ENCODE peak calls at places on chromosomes 3 and 15, in four cellular contexts. One of them, this sample, is unnamed.

GRCh38 chr3:168071535-168071934 is 24.2 kb downstream of the GOLIM4 start:
- DNase-seq in GM12878: no peak
- DNase-seq in HepG2: no peak
- DNase-seq in A549: peak
- DNase-seq in this sample: no peak

GRCh38 chr3:142523921-142524566 is 54.5 kb downstream of the ATR start:
- DNase-seq in GM12878: no peak
- DNase-seq in HepG2: no peak
- DNase-seq in A549: no peak
- DNase-seq in this sample: no peak

GRCh38 chr3:21170964-21171363 is 580.0 kb downstream of the ZNF385D start:
- DNase-seq in HepG2: no peak
- DNase-seq in A549: no peak
- DNase-seq in GM12878: no peak
- DNase-seq in this sample: peak

GRCh38 chr3:164416491-164417222 is 661.6 kb downstream of the SI start:
- DNase-seq in GM12878: no peak
- DNase-seq in A549: no peak
- DNase-seq in HepG2: no peak
- DNase-seq in this sample: no peak

GRCh38 chr15:38398134-38398533 is 55.8 kb upstream of the FAM98B start:
- DNase-seq in A549: no peak
- DNase-seq in GM12878: no peak
- DNase-seq in HepG2: peak
- DNase-seq in this sample: no peak

GRCh38 chr3:176807938-176808337 is 389.3 kb downstream of the TBL1XR1 start:
- DNase-seq in HepG2: no peak
- DNase-seq in GM12878: no peak
- DNase-seq in A549: no peak
- DNase-seq in this sample: no peak

GRCh38 chr3:101066776-101067175 is 73.6 kb upstream of the ABI3BP start:
- DNase-seq in GM12878: no peak
- DNase-seq in A549: no peak
- DNase-seq in HepG2: no peak
- DNase-seq in this sample: no peak

GRCh38 chr3:158769519-158770253 is 32.2 kb upstream of the MFSD1 start:
- DNase-seq in GM12878: no peak
- DNase-seq in A549: no peak
- DNase-seq in HepG2: no peak
- DNase-seq in this sample: no peak

GRCh38 chr15:50879016-50879415 is 29.5 kb upstream of the AP4E1 start:
- DNase-seq in GM12878: no peak
- DNase-seq in A549: no peak
- DNase-seq in HepG2: no peak
- DNase-seq in this sample: no peak

GRCh38 chr15:33963831-33964664 is 4.2 kb upstream of the CHRM5 start:
- DNase-seq in HepG2: peak
- DNase-seq in A549: peak
- DNase-seq in GM12878: no peak
- DNase-seq in this sample: peak

GRCh38 chr3:46628980-46629379 is 16.7 kb downstream of the FAM240A start:
- DNase-seq in A549: no peak
- DNase-seq in HepG2: no peak
- DNase-seq in GM12878: no peak
- DNase-seq in this sample: no peak

GRCh38 chr3:112514527-112515128 is 15.4 kb upstream of the BTLA start:
- DNase-seq in GM12878: peak
- DNase-seq in A549: no peak
- DNase-seq in HepG2: no peak
- DNase-seq in this sample: no peak

GRCh38 chr3:45259144-45259543 is 33.1 kb upstream of the TMEM158 start:
- DNase-seq in GM12878: no peak
- DNase-seq in A549: no peak
- DNase-seq in HepG2: no peak
- DNase-seq in this sample: no peak

GRCh38 chr15:68364028-68364659 is 67.8 kb downstream of the ITGA11 start:
- DNase-seq in HepG2: no peak
- DNase-seq in A549: no peak
- DNase-seq in GM12878: no peak
- DNase-seq in this sample: no peak

GRCh38 chr15:49644364-49644794 is 23.5 kb downstream of the DTWD1 start:
- DNase-seq in HepG2: no peak
- DNase-seq in A549: no peak
- DNase-seq in GM12878: no peak
- DNase-seq in this sample: no peak

DNA sequence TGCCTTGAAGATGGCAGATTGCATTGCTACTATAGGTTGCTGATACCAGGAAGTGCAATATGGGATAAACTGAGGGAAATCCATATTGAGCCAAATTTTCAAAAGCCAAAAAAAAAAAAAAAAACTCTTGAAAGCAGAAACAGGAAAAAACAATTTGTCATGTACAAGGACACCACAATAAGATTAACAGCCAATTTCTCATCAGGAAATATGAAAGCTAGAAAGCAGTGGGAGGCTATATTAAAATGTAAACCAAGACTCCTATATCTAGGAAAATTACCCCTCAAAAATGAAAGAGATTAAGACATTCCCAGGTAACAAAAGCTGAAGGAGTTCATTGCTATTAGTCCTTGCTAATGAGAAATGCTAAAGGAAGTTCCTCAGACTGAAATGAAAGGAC is 462.8 kb upstream of the DPH6 start:
- DNase-seq in A549: no peak
- DNase-seq in HepG2: no peak
- DNase-seq in GM12878: no peak
- DNase-seq in this sample: no peak
- TF ChIP-seq PBX3 in A549: no peak
- TF ChIP-seq PBX3 in HepG2: no peak
- TF ChIP-seq PBX3 in GM12878: no peak
- TF ChIP-seq PBX3 in this sample: no peak

GRCh38 chr3:72725229-72725628 is 123.0 kb downstream of the SHQ1 start:
- DNase-seq in HepG2: no peak
- DNase-seq in A549: no peak
- DNase-seq in GM12878: no peak
- DNase-seq in this sample: no peak

GRCh38 chr3:72721696-72722381 is 126.4 kb downstream of the SHQ1 start:
- DNase-seq in GM12878: no peak
- DNase-seq in HepG2: no peak
- DNase-seq in A549: no peak
- DNase-seq in this sample: no peak

GRCh38 chr3:72719137-72719536 is 129.1 kb downstream of the SHQ1 start:
- DNase-seq in GM12878: no peak
- DNase-seq in HepG2: no peak
- DNase-seq in A549: no peak
- DNase-seq in this sample: no peak

GRCh38 chr3:72724070-72724469 is 124.2 kb downstream of the SHQ1 start:
- DNase-seq in GM12878: no peak
- DNase-seq in A549: no peak
- DNase-seq in HepG2: no peak
- DNase-seq in this sample: no peak

GRCh38 chr3:72722930-72723726 is 125.1 kb downstream of the SHQ1 start:
- DNase-seq in GM12878: peak
- DNase-seq in HepG2: no peak
- DNase-seq in A549: no peak
- DNase-seq in this sample: no peak
- TF ChIP-seq PBX3 in GM12878: no peak
- TF ChIP-seq PBX3 in HepG2: no peak
- TF ChIP-seq PBX3 in A549: no peak
- TF ChIP-seq PBX3 in this sample: no peak

DNA sequence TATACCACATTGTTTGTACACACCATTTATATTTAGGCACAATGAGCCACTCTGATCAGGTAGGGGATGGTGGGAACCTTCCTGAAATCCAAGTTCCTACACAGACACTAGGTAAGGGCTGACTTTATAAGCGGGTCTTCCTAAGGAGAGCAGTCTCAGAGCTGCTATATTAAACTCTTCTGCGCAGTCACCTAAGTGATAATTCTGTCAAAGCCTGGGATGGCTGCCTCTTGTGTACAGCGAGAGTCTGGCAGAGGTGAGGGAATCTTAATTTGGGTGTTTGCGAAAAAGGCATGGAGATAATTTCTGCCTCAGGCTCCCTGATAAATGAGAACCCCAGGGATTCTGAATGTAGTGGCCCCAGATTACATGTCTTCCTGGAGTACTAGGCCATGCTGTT is 113.1 kb downstream of the EDEM1 start:
- DNase-seq in HepG2: no peak
- DNase-seq in A549: no peak
- DNase-seq in GM12878: no peak
- DNase-seq in this sample: no peak
- TF ChIP-seq PBX3 in HepG2: no peak
- TF ChIP-seq PBX3 in A549: no peak
- TF ChIP-seq PBX3 in GM12878: no peak
- TF ChIP-seq PBX3 in this sample: no peak

DNA sequence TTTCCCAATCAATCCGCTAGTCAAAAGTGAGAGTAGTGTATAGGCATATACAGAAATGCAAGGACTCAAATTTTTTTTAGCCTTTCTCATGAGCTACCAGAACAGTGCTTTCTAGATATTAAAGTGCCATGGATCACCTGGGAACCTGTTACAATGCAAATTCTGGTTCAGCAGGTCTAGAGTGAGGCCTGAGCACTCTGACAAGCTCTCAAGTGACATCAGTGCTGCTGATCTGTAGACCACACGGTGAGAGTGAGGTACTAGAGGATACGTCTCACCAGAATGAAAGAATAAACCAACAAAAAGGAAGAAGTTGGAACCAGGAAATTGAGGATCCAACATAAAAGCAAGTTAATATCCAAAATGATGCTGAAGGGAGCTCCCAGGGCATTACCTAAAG is 16.0 kb upstream of the PLA2G4D start:
- DNase-seq in A549: no peak
- DNase-seq in GM12878: no peak
- DNase-seq in HepG2: no peak
- DNase-seq in this sample: no peak
- TF ChIP-seq PBX3 in A549: no peak
- TF ChIP-seq PBX3 in GM12878: no peak
- TF ChIP-seq PBX3 in HepG2: no peak
- TF ChIP-seq PBX3 in this sample: no peak

DNA sequence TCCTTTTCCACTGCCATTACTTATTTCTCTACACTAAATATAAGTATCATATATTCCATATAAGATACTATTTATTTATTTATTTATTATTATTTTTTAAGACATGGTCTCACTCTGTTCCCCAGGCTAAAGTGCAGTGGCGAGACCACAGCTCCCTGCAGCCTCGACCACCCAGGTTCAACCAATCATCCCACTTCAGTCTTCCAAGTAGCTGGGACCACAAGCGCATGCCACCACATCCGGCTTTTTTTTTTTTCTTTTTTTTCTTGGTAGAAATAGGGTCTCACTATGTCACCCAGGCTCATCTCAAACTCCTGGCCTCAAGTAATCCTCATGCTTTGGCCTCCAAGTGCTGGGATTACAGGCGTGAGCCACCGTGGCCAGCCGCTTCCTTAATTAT is 56.6 kb downstream of the TP53BP1 start:
- DNase-seq in HepG2: no peak
- DNase-seq in GM12878: no peak
- DNase-seq in A549: no peak
- DNase-seq in this sample: no peak
- TF ChIP-seq PBX3 in HepG2: no peak
- TF ChIP-seq PBX3 in GM12878: no peak
- TF ChIP-seq PBX3 in A549: no peak
- TF ChIP-seq PBX3 in this sample: no peak

GRCh38 chr3:146634346-146634745 is 29.2 kb upstream of the PLSCR5 start:
- DNase-seq in A549: no peak
- DNase-seq in GM12878: no peak
- DNase-seq in HepG2: peak
- DNase-seq in this sample: no peak
- TF ChIP-seq PBX3 in A549: no peak
- TF ChIP-seq PBX3 in GM12878: no peak
- TF ChIP-seq PBX3 in HepG2: no peak
- TF ChIP-seq PBX3 in this sample: no peak

GRCh38 chr15:85006201-85006600 is 24.5 kb downstream of the PDE8A start:
- DNase-seq in GM12878: no peak
- DNase-seq in HepG2: no peak
- DNase-seq in A549: no peak
- DNase-seq in this sample: no peak

GRCh38 chr15:85003593-85004312 is 22.1 kb downstream of the PDE8A start:
- DNase-seq in GM12878: no peak
- DNase-seq in HepG2: no peak
- DNase-seq in A549: no peak
- DNase-seq in this sample: no peak

GRCh38 chr15:85005319-85005718 is 23.7 kb downstream of the PDE8A start:
- DNase-seq in GM12878: no peak
- DNase-seq in HepG2: no peak
- DNase-seq in A549: no peak
- DNase-seq in this sample: no peak

GRCh38 chr15:85005744-85006143 is 24.1 kb downstream of the PDE8A start:
- DNase-seq in GM12878: no peak
- DNase-seq in HepG2: no peak
- DNase-seq in A549: no peak
- DNase-seq in this sample: no peak

DNA sequence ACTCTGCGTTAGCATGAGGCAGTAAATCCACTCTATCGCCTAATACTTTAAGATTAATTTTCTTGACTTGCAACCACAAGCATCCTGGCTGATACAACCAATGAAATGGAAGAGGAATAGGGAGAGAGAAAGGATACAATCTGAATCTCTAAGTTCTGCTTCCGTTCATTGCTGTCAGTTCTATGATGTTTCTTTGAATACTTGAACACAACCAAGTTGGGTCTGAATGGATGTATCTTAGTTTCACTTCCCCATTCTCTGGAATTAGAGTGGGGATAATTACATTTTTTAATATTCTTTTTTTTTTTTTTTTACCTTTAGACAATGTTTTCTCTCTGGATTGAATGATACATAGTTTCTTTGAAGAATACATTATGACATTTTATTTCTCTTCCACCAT is 22.9 kb downstream of the PDE8A start:
- DNase-seq in A549: no peak
- DNase-seq in GM12878: no peak
- DNase-seq in HepG2: no peak
- DNase-seq in this sample: no peak
- TF ChIP-seq PBX3 in A549: no peak
- TF ChIP-seq PBX3 in GM12878: no peak
- TF ChIP-seq PBX3 in HepG2: no peak
- TF ChIP-seq PBX3 in this sample: no peak

GRCh38 chr3:186166491-186167288 is 57.8 kb upstream of the ETV5 start:
- DNase-seq in GM12878: no peak
- DNase-seq in HepG2: no peak
- DNase-seq in A549: no peak
- DNase-seq in this sample: no peak

GRCh38 chr3:186164696-186165095 is 55.8 kb upstream of the ETV5 start:
- DNase-seq in HepG2: no peak
- DNase-seq in A549: no peak
- DNase-seq in GM12878: no peak
- DNase-seq in this sample: no peak

GRCh38 chr3:186166036-186166435 is 57.1 kb upstream of the ETV5 start:
- DNase-seq in GM12878: no peak
- DNase-seq in HepG2: no peak
- DNase-seq in A549: no peak
- DNase-seq in this sample: no peak

GRCh38 chr3:186167646-186168045 is 58.8 kb upstream of the ETV5 start:
- DNase-seq in HepG2: no peak
- DNase-seq in A549: no peak
- DNase-seq in GM12878: no peak
- DNase-seq in this sample: no peak

GRCh38 chr3:186165331-186165730 is 56.4 kb upstream of the ETV5 start:
- DNase-seq in A549: no peak
- DNase-seq in GM12878: no peak
- DNase-seq in HepG2: no peak
- DNase-seq in this sample: no peak
- TF ChIP-seq PBX3 in A549: no peak
- TF ChIP-seq PBX3 in GM12878: no peak
- TF ChIP-seq PBX3 in HepG2: no peak
- TF ChIP-seq PBX3 in this sample: no peak

GRCh38 chr3:20043398-20043797 is 3.2 kb downstream of the KAT2B start:
- DNase-seq in HepG2: no peak
- DNase-seq in A549: no peak
- DNase-seq in GM12878: no peak
- DNase-seq in this sample: no peak
- TF ChIP-seq PBX3 in HepG2: no peak
- TF ChIP-seq PBX3 in A549: no peak
- TF ChIP-seq PBX3 in GM12878: no peak
- TF ChIP-seq PBX3 in this sample: no peak

This sample was measured in SK-N-SH.